ENCODE peak calls at places on chromosome 14, in seven cellular contexts. One of them, this sample, is unnamed. For H3K36me3, the result is how much of the 10 kb centered on the place peaks cover.

GRCh38 chr14:20719777-20720176 is 25.9 kb upstream of the EDDM3A start:
- DNase-seq in stomach: peak
- DNase-seq in cardiac muscle cell: no peak
- DNase-seq in CD8-positive, alpha-beta memory T cell: no peak
- DNase-seq in upper lobe of right lung: no peak
- DNase-seq in lower lobe of right lung: no peak
- DNase-seq in GM23248: no peak
- DNase-seq in this sample: no peak

GRCh38 chr14:68621400-68622365 is 171.2 kb downstream of the ZFP36L1 start:
- DNase-seq in stomach: no peak
- DNase-seq in cardiac muscle cell: no peak
- DNase-seq in CD8-positive, alpha-beta memory T cell: no peak
- DNase-seq in upper lobe of right lung: peak
- DNase-seq in lower lobe of right lung: no peak
- DNase-seq in GM23248: peak
- DNase-seq in this sample: no peak

GRCh38 chr14:56952766-56953473 is 142.6 kb upstream of the OTX2 start:
- DNase-seq in stomach: no peak
- DNase-seq in cardiac muscle cell: no peak
- DNase-seq in CD8-positive, alpha-beta memory T cell: no peak
- DNase-seq in upper lobe of right lung: no peak
- DNase-seq in lower lobe of right lung: no peak
- DNase-seq in GM23248: no peak
- DNase-seq in this sample: no peak

GRCh38 chr14:64074961-64075619 is 219.1 kb downstream of the ESR2 start:
- DNase-seq in stomach: no peak
- DNase-seq in cardiac muscle cell: no peak
- DNase-seq in CD8-positive, alpha-beta memory T cell: no peak
- DNase-seq in upper lobe of right lung: no peak
- DNase-seq in lower lobe of right lung: no peak
- DNase-seq in GM23248: peak
- DNase-seq in this sample: no peak

GRCh38 chr14:88879016-88879415 is 54.6 kb downstream of the TTC8 start:
- DNase-seq in stomach: no peak
- DNase-seq in cardiac muscle cell: no peak
- DNase-seq in CD8-positive, alpha-beta memory T cell: no peak
- DNase-seq in upper lobe of right lung: no peak
- DNase-seq in lower lobe of right lung: no peak
- DNase-seq in GM23248: peak
- DNase-seq in this sample: no peak

GRCh38 chr14:67187210-67187609 is 2.0 kb upstream of the GARIN2 start:
- DNase-seq in stomach: no peak
- DNase-seq in cardiac muscle cell: no peak
- DNase-seq in CD8-positive, alpha-beta memory T cell: no peak
- DNase-seq in upper lobe of right lung: no peak
- DNase-seq in lower lobe of right lung: no peak
- DNase-seq in GM23248: peak
- DNase-seq in this sample: no peak

GRCh38 chr14:97995038-97995437 is 1197.9 kb downstream of the VRK1 start:
- DNase-seq in stomach: no peak
- DNase-seq in cardiac muscle cell: no peak
- DNase-seq in CD8-positive, alpha-beta memory T cell: no peak
- DNase-seq in upper lobe of right lung: no peak
- DNase-seq in lower lobe of right lung: no peak
- DNase-seq in GM23248: no peak
- DNase-seq in this sample: no peak

GRCh38 chr14:28661171-28661772 is 105.3 kb upstream of the FOXG1 start:
- DNase-seq in stomach: no peak
- DNase-seq in cardiac muscle cell: no peak
- DNase-seq in CD8-positive, alpha-beta memory T cell: no peak
- DNase-seq in upper lobe of right lung: no peak
- DNase-seq in lower lobe of right lung: no peak
- DNase-seq in GM23248: peak
- DNase-seq in this sample: no peak

GRCh38 chr14:104144911-104145825 is 6.8 kb downstream of the KIF26A start:
- DNase-seq in stomach: no peak
- DNase-seq in cardiac muscle cell: no peak
- DNase-seq in CD8-positive, alpha-beta memory T cell: no peak
- DNase-seq in upper lobe of right lung: peak
- DNase-seq in lower lobe of right lung: peak
- DNase-seq in GM23248: no peak
- DNase-seq in this sample: no peak

GRCh38 chr14:68774771-68775613 is 17.9 kb downstream of the ZFP36L1 start:
- DNase-seq in stomach: peak
- DNase-seq in cardiac muscle cell: no peak
- DNase-seq in CD8-positive, alpha-beta memory T cell: no peak
- DNase-seq in upper lobe of right lung: peak
- DNase-seq in lower lobe of right lung: no peak
- DNase-seq in GM23248: peak
- DNase-seq in this sample: no peak

GRCh38 chr14:94523265-94523664 is 14.0 kb upstream of the SERPINA12 start:
- DNase-seq in stomach: no peak
- DNase-seq in cardiac muscle cell: no peak
- DNase-seq in CD8-positive, alpha-beta memory T cell: no peak
- DNase-seq in upper lobe of right lung: no peak
- DNase-seq in lower lobe of right lung: no peak
- DNase-seq in GM23248: no peak
- DNase-seq in this sample: no peak

GRCh38 chr14:104703269-104703668 is 13.9 kb downstream of the INF2 start:
- DNase-seq in stomach: no peak
- DNase-seq in cardiac muscle cell: no peak
- DNase-seq in CD8-positive, alpha-beta memory T cell: no peak
- DNase-seq in upper lobe of right lung: no peak
- DNase-seq in lower lobe of right lung: no peak
- DNase-seq in GM23248: no peak
- DNase-seq in this sample: no peak

GRCh38 chr14:103629503-103630121 is 601 bp downstream of the KLC1 start:
- DNase-seq in stomach: peak
- DNase-seq in cardiac muscle cell: peak
- DNase-seq in CD8-positive, alpha-beta memory T cell: peak
- DNase-seq in upper lobe of right lung: peak
- DNase-seq in lower lobe of right lung: peak
- DNase-seq in GM23248: peak
- DNase-seq in this sample: no peak

GRCh38 chr14:68668531-68668930 is 124.3 kb downstream of the ZFP36L1 start:
- DNase-seq in stomach: no peak
- DNase-seq in cardiac muscle cell: no peak
- DNase-seq in CD8-positive, alpha-beta memory T cell: no peak
- DNase-seq in upper lobe of right lung: peak
- DNase-seq in lower lobe of right lung: no peak
- DNase-seq in GM23248: no peak
- DNase-seq in this sample: no peak

GRCh38 chr14:65079201-65079600 is 23.1 kb downstream of the MAX start:
- DNase-seq in stomach: no peak
- DNase-seq in cardiac muscle cell: no peak
- DNase-seq in CD8-positive, alpha-beta memory T cell: peak
- DNase-seq in upper lobe of right lung: no peak
- DNase-seq in lower lobe of right lung: no peak
- DNase-seq in GM23248: no peak
- DNase-seq in this sample: no peak

GRCh38 chr14:86574026-86574777 is 1044.3 kb downstream of the FLRT2 start:
- DNase-seq in stomach: no peak
- DNase-seq in cardiac muscle cell: no peak
- DNase-seq in CD8-positive, alpha-beta memory T cell: no peak
- DNase-seq in upper lobe of right lung: no peak
- DNase-seq in lower lobe of right lung: no peak
- DNase-seq in GM23248: no peak
- DNase-seq in this sample: no peak

GRCh38 chr14:59248170-59248569 is 59.7 kb downstream of the DAAM1 start:
- DNase-seq in stomach: no peak
- DNase-seq in cardiac muscle cell: no peak
- DNase-seq in CD8-positive, alpha-beta memory T cell: no peak
- DNase-seq in upper lobe of right lung: no peak
- DNase-seq in lower lobe of right lung: no peak
- DNase-seq in GM23248: no peak
- DNase-seq in this sample: no peak

GRCh38 chr14:21382886-21383847 is 652 bp downstream of the SUPT16H start:
- DNase-seq in stomach: peak
- DNase-seq in cardiac muscle cell: peak
- DNase-seq in CD8-positive, alpha-beta memory T cell: peak
- DNase-seq in upper lobe of right lung: peak
- DNase-seq in lower lobe of right lung: peak
- DNase-seq in GM23248: peak
- DNase-seq in this sample: peak

GRCh38 chr14:30553311-30553989 is 5.5 kb upstream of the G2E3 start:
- DNase-seq in stomach: no peak
- DNase-seq in cardiac muscle cell: no peak
- DNase-seq in CD8-positive, alpha-beta memory T cell: no peak
- DNase-seq in upper lobe of right lung: no peak
- DNase-seq in lower lobe of right lung: no peak
- DNase-seq in GM23248: peak
- DNase-seq in this sample: no peak

GRCh38 chr14:105069887-105070759 is 4.9 kb upstream of the GPR132 start:
- DNase-seq in stomach: no peak
- DNase-seq in cardiac muscle cell: no peak
- DNase-seq in CD8-positive, alpha-beta memory T cell: no peak
- DNase-seq in upper lobe of right lung: peak
- DNase-seq in lower lobe of right lung: peak
- DNase-seq in GM23248: peak
- DNase-seq in this sample: no peak

GRCh38 chr14:33573296-33573695 is 377.6 kb downstream of the EGLN3 start:
- DNase-seq in stomach: no peak
- DNase-seq in cardiac muscle cell: no peak
- DNase-seq in CD8-positive, alpha-beta memory T cell: no peak
- DNase-seq in upper lobe of right lung: no peak
- DNase-seq in lower lobe of right lung: no peak
- DNase-seq in GM23248: no peak
- DNase-seq in this sample: no peak

GRCh38 chr14:103551338-103551762 is 11.1 kb downstream of the BAG5 start:
- DNase-seq in stomach: no peak
- DNase-seq in cardiac muscle cell: no peak
- DNase-seq in CD8-positive, alpha-beta memory T cell: no peak
- DNase-seq in upper lobe of right lung: peak
- DNase-seq in lower lobe of right lung: peak
- DNase-seq in GM23248: peak
- DNase-seq in this sample: no peak

GRCh38 chr14:55416866-55417265 is 5.2 kb upstream of the ATG14 start:
- DNase-seq in stomach: no peak
- DNase-seq in cardiac muscle cell: peak
- DNase-seq in CD8-positive, alpha-beta memory T cell: no peak
- DNase-seq in upper lobe of right lung: no peak
- DNase-seq in lower lobe of right lung: no peak
- DNase-seq in GM23248: peak
- DNase-seq in this sample: no peak

GRCh38 chr14:71725802-71726638 is 206.2 kb upstream of the RGS6 start:
- DNase-seq in stomach: no peak
- DNase-seq in cardiac muscle cell: no peak
- DNase-seq in CD8-positive, alpha-beta memory T cell: no peak
- DNase-seq in upper lobe of right lung: no peak
- DNase-seq in lower lobe of right lung: no peak
- DNase-seq in GM23248: peak
- DNase-seq in this sample: no peak

GRCh38 chr14:37591941-37592287 is 3.1 kb downstream of the FOXA1 start:
- DNase-seq in stomach: peak
- DNase-seq in cardiac muscle cell: no peak
- DNase-seq in CD8-positive, alpha-beta memory T cell: no peak
- DNase-seq in upper lobe of right lung: peak
- DNase-seq in lower lobe of right lung: no peak
- DNase-seq in GM23248: no peak
- DNase-seq in this sample: no peak

GRCh38 chr14:45096218-45096617 is 12.3 kb downstream of the PRPF39 start:
- DNase-seq in stomach: no peak
- DNase-seq in cardiac muscle cell: no peak
- DNase-seq in CD8-positive, alpha-beta memory T cell: no peak
- DNase-seq in upper lobe of right lung: no peak
- DNase-seq in lower lobe of right lung: no peak
- DNase-seq in GM23248: no peak
- DNase-seq in this sample: no peak
- H3K36me3 ChIP-seq in stomach: half or more
- H3K36me3 ChIP-seq in cardiac muscle cell: under half
- H3K36me3 ChIP-seq in CD8-positive, alpha-beta memory T cell: under half
- H3K36me3 ChIP-seq in upper lobe of right lung: half or more
- H3K36me3 ChIP-seq in lower lobe of right lung: half or more
- H3K36me3 ChIP-seq in GM23248: half or more
- H3K36me3 ChIP-seq in this sample: under half

GRCh38 chr14:75995372-75996041 is 9.9 kb downstream of the IFT43 start:
- DNase-seq in stomach: no peak
- DNase-seq in cardiac muscle cell: no peak
- DNase-seq in CD8-positive, alpha-beta memory T cell: no peak
- DNase-seq in upper lobe of right lung: peak
- DNase-seq in lower lobe of right lung: no peak
- DNase-seq in GM23248: peak
- DNase-seq in this sample: no peak
- H3K4me3 ChIP-seq in stomach: no peak
- H3K4me3 ChIP-seq in cardiac muscle cell: no peak
- H3K4me3 ChIP-seq in CD8-positive, alpha-beta memory T cell: no peak
- H3K4me3 ChIP-seq in upper lobe of right lung: no peak
- H3K4me3 ChIP-seq in lower lobe of right lung: no peak
- H3K4me3 ChIP-seq in GM23248: peak
- H3K4me3 ChIP-seq in this sample: no peak

GRCh38 chr14:52860209-52860608 is 68.8 kb upstream of the GNPNAT1 start:
- DNase-seq in stomach: no peak
- DNase-seq in cardiac muscle cell: no peak
- DNase-seq in CD8-positive, alpha-beta memory T cell: no peak
- DNase-seq in upper lobe of right lung: no peak
- DNase-seq in lower lobe of right lung: no peak
- DNase-seq in GM23248: no peak
- DNase-seq in this sample: no peak
- H3K36me3 ChIP-seq in stomach: half or more
- H3K36me3 ChIP-seq in cardiac muscle cell: half or more
- H3K36me3 ChIP-seq in CD8-positive, alpha-beta memory T cell: under half
- H3K36me3 ChIP-seq in upper lobe of right lung: under half
- H3K36me3 ChIP-seq in lower lobe of right lung: half or more
- H3K36me3 ChIP-seq in GM23248: half or more
- H3K36me3 ChIP-seq in this sample: under half

DNA sequence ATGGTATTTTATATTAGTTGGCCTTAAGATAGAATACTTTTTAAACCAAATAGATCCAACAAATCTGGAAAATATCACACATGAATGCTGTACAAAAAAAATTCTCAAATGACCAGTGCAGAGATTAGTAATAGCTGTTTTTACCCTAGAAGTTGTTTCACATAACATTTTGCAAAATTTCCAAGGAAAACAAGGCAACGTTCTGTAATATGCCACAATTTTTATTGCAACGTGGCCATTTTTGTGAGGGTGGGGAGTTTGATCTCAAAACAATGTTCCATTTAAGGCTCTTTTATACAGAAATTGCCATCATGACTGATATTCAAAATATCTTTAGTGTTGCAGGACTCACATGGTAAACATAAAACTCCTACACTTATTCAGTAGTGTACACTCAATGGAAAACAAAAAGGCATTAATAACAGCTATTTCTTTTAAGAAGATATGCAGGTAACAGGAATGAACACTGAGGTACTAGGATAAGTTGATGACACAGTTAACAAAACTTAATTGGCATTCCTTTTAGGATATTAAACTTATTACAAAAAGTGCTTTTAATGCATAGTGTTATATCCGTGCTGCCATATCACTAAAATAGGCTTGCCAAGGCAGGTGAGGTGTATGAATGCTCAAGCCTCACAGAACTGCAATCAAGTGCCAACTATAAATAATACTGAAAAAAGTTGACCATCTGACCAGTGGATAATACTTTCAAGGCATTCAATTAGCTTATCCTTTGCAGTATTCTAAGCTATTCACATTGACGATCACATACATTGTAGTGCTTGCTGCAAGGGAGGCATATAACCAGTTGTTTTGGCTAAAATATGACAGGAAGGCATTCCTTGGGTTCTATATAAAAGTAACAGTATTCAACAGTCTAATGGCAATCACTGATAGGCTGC is 2.3 kb downstream of the CFL2 start:
- DNase-seq in stomach: no peak
- DNase-seq in cardiac muscle cell: no peak
- DNase-seq in CD8-positive, alpha-beta memory T cell: no peak
- DNase-seq in upper lobe of right lung: no peak
- DNase-seq in lower lobe of right lung: no peak
- DNase-seq in GM23248: peak
- DNase-seq in this sample: no peak
- H3K4me3 ChIP-seq in stomach: no peak
- H3K4me3 ChIP-seq in cardiac muscle cell: no peak
- H3K4me3 ChIP-seq in CD8-positive, alpha-beta memory T cell: no peak
- H3K4me3 ChIP-seq in upper lobe of right lung: no peak
- H3K4me3 ChIP-seq in lower lobe of right lung: no peak
- H3K4me3 ChIP-seq in GM23248: peak
- H3K4me3 ChIP-seq in this sample: no peak